ENCODE peak calls at places on chromosomes 6 and 20, in four cellular contexts. N is fibroblast of lung, M is prostate gland, E is brain microvascular endothelial cell. R is an unnamed sample.

GRCh38 chr6:32436995-32437836 is 2.5 kb upstream of the HLA-DRA start:
- DNase-seq in M (no peak), E (no peak), N (peak; percentile 17), R (no peak)

GRCh38 chr6:42320762-42321161 is 103.1 kb upstream of the MRPS10 start:
- DNase-seq in N (peak; percentile 11), E (peak; percentile 66), M (no peak), R (no peak)

GRCh38 chr20:30985386-30985785 is 272.1 kb upstream of the DEFB115 start:
- DNase-seq in N (no peak), E (no peak), M (no peak), R (no peak)

GRCh38 chr6:7615611-7616383 is 25.8 kb downstream of the SNRNP48 start:
- DNase-seq in M (peak; percentile 48), E (peak; percentile 52), N (peak; percentile 69), R (peak; percentile 21)

GRCh38 chr6:70423189-70424133 is 10.2 kb downstream of the FAM135A start:
- DNase-seq in M (no peak), E (no peak), N (no peak), R (no peak)

GRCh38 chr20:33099842-33100538 is 20.5 kb downstream of the BPIFB4 start:
- DNase-seq in N (no peak), E (no peak), M (no peak), R (no peak)

GRCh38 chr20:46959081-46959692 is 64.5 kb downstream of the EYA2 start:
- DNase-seq in M (no peak), N (peak; percentile 94), E (peak; percentile 94), R (peak; percentile 47)

GRCh38 chr6:111646034-111646433 is 40.4 kb upstream of the TRAF3IP2 start:
- DNase-seq in N (no peak), E (no peak), M (no peak), R (no peak)

GRCh38 chr6:18186033-18186432 is 30.8 kb downstream of the KDM1B start:
- DNase-seq in E (no peak), M (no peak), N (no peak), R (no peak)

GRCh38 chr6:122431780-122432179 is 32.3 kb downstream of the HSF2 start:
- DNase-seq in E (no peak), N (no peak), M (no peak), R (no peak)
- H3K36me3 ChIP-seq in E (peaks cover 9% of the 10 kb centered on the region), N (peaks cover 6% of the 10 kb centered on the region), M (no peaks in the 10 kb centered on the region), R (no peaks in the 10 kb centered on the region)

GRCh38 chr6:108884211-108885059 is 36.2 kb downstream of the ARMC2 start:
- DNase-seq in E (no peak), N (no peak), M (no peak), R (no peak)
- TF ChIP-seq CTCF in E (no peak), N (no peak), M (no peak), R (no peak)

GRCh38 chr6:84028350-84028749 is 5.2 kb upstream of the MRAP2 start:
- DNase-seq in E (no peak), M (no peak), N (no peak), R (no peak)

GRCh38 chr6:84021625-84022024 is 11.9 kb upstream of the MRAP2 start:
- DNase-seq in N (no peak), E (no peak), M (no peak), R (no peak)

GRCh38 chr6:84026721-84027164 is 6.8 kb upstream of the MRAP2 start:
- DNase-seq in E (no peak), N (no peak), M (no peak), R (no peak)

GRCh38 chr6:84027340-84028183 is 6.0 kb upstream of the MRAP2 start:
- DNase-seq in N (no peak), M (peak; percentile 91), E (peak; percentile 3), R (peak; percentile 38)
- H3K4me3 ChIP-seq in N (no peak overlapping the region), M (no peak overlapping the region), E (no peak overlapping the region), R (no peak overlapping the region)

GRCh38 chr6:151095538-151096254 is 144.1 kb upstream of the AKAP12 start:
- DNase-seq in E (no peak), N (no peak), M (no peak), R (no peak)
- H3K36me3 ChIP-seq in E (peaks cover 4% of the 10 kb centered on the region), N (peaks cover 2% of the 10 kb centered on the region), M (no peaks in the 10 kb centered on the region), R (peaks cover 2% of the 10 kb centered on the region)

DNA sequence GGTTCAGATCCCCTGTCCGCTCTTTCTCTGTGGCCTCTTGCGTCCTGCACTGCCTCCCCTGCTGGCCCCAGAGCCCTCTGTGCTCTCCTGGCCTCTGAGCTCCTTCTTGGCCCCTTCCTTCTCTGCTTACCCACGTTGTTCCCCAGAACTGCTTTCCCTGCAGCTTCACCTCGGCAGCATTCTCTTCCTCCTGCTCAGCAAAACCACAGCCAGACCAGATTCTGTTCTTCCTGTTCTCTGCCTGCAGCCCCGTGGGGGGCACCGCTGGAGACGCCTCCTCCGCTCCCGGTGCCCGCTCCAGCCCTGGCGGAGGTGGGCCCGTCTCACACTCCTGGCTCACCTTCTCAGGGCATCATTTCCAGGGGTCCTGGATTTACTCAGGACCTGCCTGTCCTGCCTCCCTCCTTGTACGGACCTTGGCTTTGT is 59.7 kb downstream of the TCP11 start:
- DNase-seq in E (peak; percentile 46), N (no peak), M (no peak), R (no peak)
- TF ChIP-seq CTCF in E (no peak), N (no peak), M (no peak), R (no peak)

GRCh38 chr6:132445201-132445951 is 44.1 kb upstream of the MOXD1 start:
- DNase-seq in M (no peak), N (peak; percentile 81), E (peak; percentile 79), R (peak; percentile 83)
- H3K4me3 ChIP-seq in M (no peak overlapping the region), N (no peak overlapping the region), E (no peak overlapping the region), R (no peak overlapping the region)

GRCh38 chr6:137878810-137879285 is 11.8 kb downstream of the TNFAIP3 start:
- DNase-seq in E (no peak), M (peak; percentile 19), N (no peak), R (no peak)
- H3K36me3 ChIP-seq in E (peaks cover 76% of the 10 kb centered on the region), M (peaks cover 8% of the 10 kb centered on the region), N (peaks cover 20% of the 10 kb centered on the region), R (peaks cover 4% of the 10 kb centered on the region)